ENCODE peak calls at places on chromosomes 2 and 18, in ten cellular contexts. One of them, this sample, is unnamed.

GRCh38 chr2:121095257-121096080 is 189.5 kb downstream of the TFCP2L1 start:
- DNase-seq in mammary epithelial cell: peak; percentile 67
- DNase-seq in foreskin fibroblast: peak; percentile 83
- DNase-seq in fibroblast of the aortic adventitia: peak; percentile 54
- DNase-seq in brain microvascular endothelial cell: peak; percentile 60
- DNase-seq in GM06990: no peak
- DNase-seq in NB4: peak; percentile 73
- DNase-seq in tibial nerve: no peak
- DNase-seq in tibial artery: peak; percentile 77
- DNase-seq in RWPE2: no peak
- DNase-seq in this sample: peak; percentile 76

GRCh38 chr2:203650860-203651613 is 55.4 kb upstream of the CD28 start:
- DNase-seq in mammary epithelial cell: peak; percentile 68
- DNase-seq in foreskin fibroblast: peak; percentile 77
- DNase-seq in fibroblast of the aortic adventitia: peak; percentile 81
- DNase-seq in brain microvascular endothelial cell: peak; percentile 47
- DNase-seq in GM06990: no peak
- DNase-seq in NB4: peak; percentile 63
- DNase-seq in tibial nerve: no peak
- DNase-seq in tibial artery: no peak
- DNase-seq in RWPE2: no peak
- DNase-seq in this sample: peak; percentile 81

GRCh38 chr2:30366199-30366691 is 80.8 kb upstream of the LCLAT1 start:
- DNase-seq in mammary epithelial cell: no peak
- DNase-seq in foreskin fibroblast: no peak
- DNase-seq in fibroblast of the aortic adventitia: no peak
- DNase-seq in brain microvascular endothelial cell: peak; percentile 29
- DNase-seq in GM06990: peak; percentile 25
- DNase-seq in NB4: no peak
- DNase-seq in tibial nerve: no peak
- DNase-seq in tibial artery: no peak
- DNase-seq in RWPE2: no peak
- DNase-seq in this sample: no peak

GRCh38 chr2:172736419-172737174 is 952 bp downstream of the RAPGEF4 start:
- DNase-seq in mammary epithelial cell: no peak
- DNase-seq in foreskin fibroblast: no peak
- DNase-seq in fibroblast of the aortic adventitia: no peak
- DNase-seq in brain microvascular endothelial cell: no peak
- DNase-seq in GM06990: no peak
- DNase-seq in NB4: peak; percentile 14
- DNase-seq in tibial nerve: no peak
- DNase-seq in tibial artery: no peak
- DNase-seq in RWPE2: no peak
- DNase-seq in this sample: no peak

GRCh38 chr2:238786379-238786778 is 61.5 kb upstream of the TWIST2 start:
- DNase-seq in mammary epithelial cell: no peak
- DNase-seq in foreskin fibroblast: peak; percentile 88
- DNase-seq in fibroblast of the aortic adventitia: no peak
- DNase-seq in brain microvascular endothelial cell: no peak
- DNase-seq in GM06990: no peak
- DNase-seq in NB4: no peak
- DNase-seq in tibial nerve: no peak
- DNase-seq in tibial artery: no peak
- DNase-seq in RWPE2: no peak
- DNase-seq in this sample: no peak

GRCh38 chr2:36568533-36569246 is 29.3 kb downstream of the FEZ2 start:
- DNase-seq in mammary epithelial cell: no peak
- DNase-seq in foreskin fibroblast: peak; percentile 80
- DNase-seq in fibroblast of the aortic adventitia: peak; percentile 53
- DNase-seq in brain microvascular endothelial cell: no peak
- DNase-seq in GM06990: no peak
- DNase-seq in NB4: no peak
- DNase-seq in tibial nerve: no peak
- DNase-seq in tibial artery: no peak
- DNase-seq in RWPE2: no peak
- DNase-seq in this sample: peak; percentile 68

GRCh38 chr2:31962757-31963361 is 47.9 kb downstream of the MEMO1 start:
- DNase-seq in mammary epithelial cell: no peak
- DNase-seq in foreskin fibroblast: no peak
- DNase-seq in fibroblast of the aortic adventitia: no peak
- DNase-seq in brain microvascular endothelial cell: no peak
- DNase-seq in GM06990: no peak
- DNase-seq in NB4: no peak
- DNase-seq in tibial nerve: no peak
- DNase-seq in tibial artery: no peak
- DNase-seq in RWPE2: no peak
- DNase-seq in this sample: no peak

GRCh38 chr2:96374211-96374951 is 38.8 kb downstream of the NCAPH start:
- DNase-seq in mammary epithelial cell: peak; percentile 27
- DNase-seq in foreskin fibroblast: peak; percentile 70
- DNase-seq in fibroblast of the aortic adventitia: peak; percentile 66
- DNase-seq in brain microvascular endothelial cell: peak; percentile 32
- DNase-seq in GM06990: no peak
- DNase-seq in NB4: no peak
- DNase-seq in tibial nerve: no peak
- DNase-seq in tibial artery: peak; percentile 73
- DNase-seq in RWPE2: no peak
- DNase-seq in this sample: peak; percentile 58

GRCh38 chr2:20450201-20451108 is 3.6 kb downstream of the RHOB start:
- DNase-seq in mammary epithelial cell: no peak
- DNase-seq in foreskin fibroblast: peak; percentile 95
- DNase-seq in fibroblast of the aortic adventitia: peak; percentile 91
- DNase-seq in brain microvascular endothelial cell: peak; percentile 78
- DNase-seq in GM06990: no peak
- DNase-seq in NB4: no peak
- DNase-seq in tibial nerve: peak; percentile 48
- DNase-seq in tibial artery: peak; percentile 93
- DNase-seq in RWPE2: no peak
- DNase-seq in this sample: peak; percentile 92

DNA sequence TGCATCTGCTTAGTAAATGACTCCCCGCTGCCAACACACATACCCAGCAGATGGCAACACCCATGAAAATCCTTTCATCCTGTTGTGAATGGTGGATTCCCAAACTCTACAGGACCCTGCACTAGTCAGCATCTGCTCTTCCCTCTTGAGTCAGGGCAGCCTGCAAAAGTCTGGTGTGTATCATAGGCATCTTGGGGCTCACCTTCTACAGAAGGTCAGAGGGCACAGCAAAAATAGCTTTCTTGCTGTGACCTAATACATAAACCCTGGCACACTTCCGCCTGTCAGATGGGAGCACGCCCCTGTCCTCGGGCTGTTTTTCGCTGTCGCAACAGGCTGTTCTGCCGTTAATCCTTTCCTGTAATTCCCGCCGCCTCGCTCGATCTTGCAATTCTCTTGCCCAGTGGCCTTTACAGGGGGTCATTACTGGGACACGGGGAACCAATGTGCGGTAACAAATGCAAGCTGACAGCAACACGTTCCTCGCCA is 19.9 kb upstream of the SCYGR1 start:
- DNase-seq in mammary epithelial cell: peak; percentile 27
- DNase-seq in foreskin fibroblast: peak; percentile 93
- DNase-seq in fibroblast of the aortic adventitia: no peak
- DNase-seq in brain microvascular endothelial cell: no peak
- DNase-seq in GM06990: no peak
- DNase-seq in NB4: peak; percentile 92
- DNase-seq in tibial nerve: peak; percentile 22
- DNase-seq in tibial artery: peak; percentile 80
- DNase-seq in RWPE2: peak; percentile 78
- DNase-seq in this sample: no peak
- H3K4me3 ChIP-seq in mammary epithelial cell: no peak overlapping the region
- H3K4me3 ChIP-seq in foreskin fibroblast: no peak overlapping the region
- H3K4me3 ChIP-seq in fibroblast of the aortic adventitia: no peak overlapping the region
- H3K4me3 ChIP-seq in brain microvascular endothelial cell: no peak overlapping the region
- H3K4me3 ChIP-seq in GM06990: no peak overlapping the region
- H3K4me3 ChIP-seq in NB4: peak overlapping the region; percentile 30
- H3K4me3 ChIP-seq in tibial nerve: no peak overlapping the region
- H3K4me3 ChIP-seq in tibial artery: no peak overlapping the region
- H3K4me3 ChIP-seq in RWPE2: no peak overlapping the region
- H3K4me3 ChIP-seq in this sample: no peak overlapping the region

GRCh38 chr2:61338447-61338846 is 132.4 kb downstream of the USP34 start:
- DNase-seq in mammary epithelial cell: no peak
- DNase-seq in foreskin fibroblast: no peak
- DNase-seq in fibroblast of the aortic adventitia: no peak
- DNase-seq in brain microvascular endothelial cell: no peak
- DNase-seq in GM06990: no peak
- DNase-seq in NB4: no peak
- DNase-seq in tibial nerve: no peak
- DNase-seq in tibial artery: no peak
- DNase-seq in RWPE2: no peak
- DNase-seq in this sample: no peak

GRCh38 chr2:61340242-61340641 is 130.6 kb downstream of the USP34 start:
- DNase-seq in mammary epithelial cell: peak; percentile 24
- DNase-seq in foreskin fibroblast: peak; percentile 61
- DNase-seq in fibroblast of the aortic adventitia: peak; percentile 48
- DNase-seq in brain microvascular endothelial cell: peak; percentile 27
- DNase-seq in GM06990: no peak
- DNase-seq in NB4: no peak
- DNase-seq in tibial nerve: no peak
- DNase-seq in tibial artery: no peak
- DNase-seq in RWPE2: no peak
- DNase-seq in this sample: peak; percentile 83

GRCh38 chr2:61335226-61335625 is 135.7 kb downstream of the USP34 start:
- DNase-seq in mammary epithelial cell: no peak
- DNase-seq in foreskin fibroblast: no peak
- DNase-seq in fibroblast of the aortic adventitia: no peak
- DNase-seq in brain microvascular endothelial cell: no peak
- DNase-seq in GM06990: no peak
- DNase-seq in NB4: no peak
- DNase-seq in tibial nerve: no peak
- DNase-seq in tibial artery: no peak
- DNase-seq in RWPE2: no peak
- DNase-seq in this sample: no peak
- TF ChIP-seq CTCF in mammary epithelial cell: no peak
- TF ChIP-seq CTCF in foreskin fibroblast: no peak
- TF ChIP-seq CTCF in fibroblast of the aortic adventitia: no peak
- TF ChIP-seq CTCF in brain microvascular endothelial cell: no peak
- TF ChIP-seq CTCF in GM06990: no peak
- TF ChIP-seq CTCF in NB4: no peak
- TF ChIP-seq CTCF in tibial nerve: no peak
- TF ChIP-seq CTCF in tibial artery: no peak
- TF ChIP-seq CTCF in RWPE2: no peak
- TF ChIP-seq CTCF in this sample: no peak

GRCh38 chr2:157890960-157891629 is 15.0 kb upstream of the ACVR1 start:
- DNase-seq in mammary epithelial cell: no peak
- DNase-seq in foreskin fibroblast: no peak
- DNase-seq in fibroblast of the aortic adventitia: no peak
- DNase-seq in brain microvascular endothelial cell: no peak
- DNase-seq in GM06990: no peak
- DNase-seq in NB4: no peak
- DNase-seq in tibial nerve: no peak
- DNase-seq in tibial artery: no peak
- DNase-seq in RWPE2: no peak
- DNase-seq in this sample: no peak
- H3K4me3 ChIP-seq in mammary epithelial cell: no peak overlapping the region
- H3K4me3 ChIP-seq in foreskin fibroblast: no peak overlapping the region
- H3K4me3 ChIP-seq in fibroblast of the aortic adventitia: no peak overlapping the region
- H3K4me3 ChIP-seq in brain microvascular endothelial cell: no peak overlapping the region
- H3K4me3 ChIP-seq in GM06990: no peak overlapping the region
- H3K4me3 ChIP-seq in NB4: no peak overlapping the region
- H3K4me3 ChIP-seq in tibial nerve: no peak overlapping the region
- H3K4me3 ChIP-seq in tibial artery: no peak overlapping the region
- H3K4me3 ChIP-seq in RWPE2: no peak overlapping the region
- H3K4me3 ChIP-seq in this sample: no peak overlapping the region

DNA sequence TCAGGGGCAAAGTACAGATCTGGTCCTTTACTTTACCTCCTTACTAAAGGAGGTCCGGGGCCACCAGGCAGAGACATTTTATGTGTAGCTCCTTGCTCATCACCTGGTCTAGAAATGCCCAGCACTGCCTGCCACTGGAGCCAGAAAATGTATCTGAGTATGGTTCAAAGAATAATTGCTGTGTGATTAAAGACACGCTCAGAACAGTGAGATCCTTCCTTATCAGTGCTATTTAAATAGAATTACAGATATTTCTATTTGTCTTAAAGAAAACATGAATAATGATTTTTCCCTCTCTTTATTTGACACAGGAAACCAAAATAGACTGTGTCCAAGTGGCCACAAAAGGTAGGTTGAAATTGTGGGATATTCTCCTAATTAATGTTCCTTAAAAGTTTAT is 494.8 kb upstream of the RAB12 start:
- DNase-seq in mammary epithelial cell: no peak
- DNase-seq in foreskin fibroblast: no peak
- DNase-seq in fibroblast of the aortic adventitia: no peak
- DNase-seq in brain microvascular endothelial cell: no peak
- DNase-seq in GM06990: no peak
- DNase-seq in NB4: no peak
- DNase-seq in tibial nerve: no peak
- DNase-seq in tibial artery: no peak
- DNase-seq in RWPE2: no peak
- DNase-seq in this sample: no peak
- TF ChIP-seq CTCF in mammary epithelial cell: no peak
- TF ChIP-seq CTCF in foreskin fibroblast: no peak
- TF ChIP-seq CTCF in fibroblast of the aortic adventitia: no peak
- TF ChIP-seq CTCF in brain microvascular endothelial cell: no peak
- TF ChIP-seq CTCF in GM06990: no peak
- TF ChIP-seq CTCF in NB4: no peak
- TF ChIP-seq CTCF in tibial nerve: no peak
- TF ChIP-seq CTCF in tibial artery: no peak
- TF ChIP-seq CTCF in RWPE2: no peak
- TF ChIP-seq CTCF in this sample: no peak

DNA sequence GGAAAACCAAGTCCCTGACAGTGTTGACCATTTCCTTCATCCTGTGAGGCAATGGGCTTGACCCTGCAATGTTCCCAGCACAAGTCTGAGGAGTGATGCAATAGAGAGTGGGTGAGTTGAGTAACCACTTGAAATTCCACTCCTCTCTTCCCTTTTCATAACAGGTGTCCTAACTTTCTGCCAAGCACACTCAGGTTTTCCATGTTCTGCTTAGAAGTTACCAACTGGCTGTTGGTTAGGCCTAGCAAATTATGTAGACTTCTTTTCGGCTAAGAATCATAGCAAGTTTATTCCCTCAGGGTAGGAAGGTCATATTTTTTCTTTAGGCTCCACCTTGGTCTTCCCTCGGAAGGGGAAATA is 11.5 kb downstream of the GNLY start:
- DNase-seq in mammary epithelial cell: peak; percentile 93
- DNase-seq in foreskin fibroblast: peak; percentile 96
- DNase-seq in fibroblast of the aortic adventitia: peak; percentile 95
- DNase-seq in brain microvascular endothelial cell: peak; percentile 81
- DNase-seq in GM06990: no peak
- DNase-seq in NB4: peak; percentile 84
- DNase-seq in tibial nerve: no peak
- DNase-seq in tibial artery: peak; percentile 85
- DNase-seq in RWPE2: no peak
- DNase-seq in this sample: peak; percentile 99
- H3K4me3 ChIP-seq in mammary epithelial cell: no peak overlapping the region
- H3K4me3 ChIP-seq in foreskin fibroblast: no peak overlapping the region
- H3K4me3 ChIP-seq in fibroblast of the aortic adventitia: no peak overlapping the region
- H3K4me3 ChIP-seq in brain microvascular endothelial cell: no peak overlapping the region
- H3K4me3 ChIP-seq in GM06990: no peak overlapping the region
- H3K4me3 ChIP-seq in NB4: peak overlapping the region; percentile 43
- H3K4me3 ChIP-seq in tibial nerve: no peak overlapping the region
- H3K4me3 ChIP-seq in tibial artery: no peak overlapping the region
- H3K4me3 ChIP-seq in RWPE2: no peak overlapping the region
- H3K4me3 ChIP-seq in this sample: no peak overlapping the region

This sample was measured in fibroblast of pulmonary artery.